ENCODE peak calls at places on chromosomes 5 and 9, in four cellular contexts. One of them, this sample, is unnamed.

GRCh38 chr5:170985486-170985885 is 123.7 kb downstream of the RANBP17 start:
- DNase-seq in CD4-positive, alpha-beta memory T cell: no peak
- DNase-seq in endothelial cell: no peak
- DNase-seq in naive thymus-derived CD8-positive, alpha-beta T cell: no peak
- DNase-seq in this sample: no peak

GRCh38 chr5:124438390-124439380 is 307.8 kb downstream of the ZNF608 start:
- DNase-seq in CD4-positive, alpha-beta memory T cell: no peak
- DNase-seq in endothelial cell: peak
- DNase-seq in naive thymus-derived CD8-positive, alpha-beta T cell: no peak
- DNase-seq in this sample: no peak

GRCh38 chr5:142385194-142385593 is 60.4 kb upstream of the SPRY4 start:
- DNase-seq in CD4-positive, alpha-beta memory T cell: no peak
- DNase-seq in naive thymus-derived CD8-positive, alpha-beta T cell: no peak
- DNase-seq in endothelial cell: no peak
- DNase-seq in this sample: no peak

GRCh38 chr9:14782652-14783051 is 60.1 kb upstream of the CER1 start:
- DNase-seq in endothelial cell: no peak
- DNase-seq in CD4-positive, alpha-beta memory T cell: no peak
- DNase-seq in naive thymus-derived CD8-positive, alpha-beta T cell: no peak
- DNase-seq in this sample: peak

GRCh38 chr5:6765612-6766525 is 52.6 kb downstream of the TENT4A start:
- DNase-seq in naive thymus-derived CD8-positive, alpha-beta T cell: peak
- DNase-seq in CD4-positive, alpha-beta memory T cell: peak
- DNase-seq in endothelial cell: peak
- DNase-seq in this sample: peak

GRCh38 chr5:136103118-136103517 is 29.5 kb upstream of the SMAD5 start:
- DNase-seq in naive thymus-derived CD8-positive, alpha-beta T cell: no peak
- DNase-seq in CD4-positive, alpha-beta memory T cell: no peak
- DNase-seq in endothelial cell: no peak
- DNase-seq in this sample: no peak

GRCh38 chr9:134532084-134532483 is 109.5 kb upstream of the COL5A1 start:
- DNase-seq in endothelial cell: no peak
- DNase-seq in naive thymus-derived CD8-positive, alpha-beta T cell: no peak
- DNase-seq in CD4-positive, alpha-beta memory T cell: no peak
- DNase-seq in this sample: no peak

GRCh38 chr5:158727771-158728311 is 371.9 kb downstream of the EBF1 start:
- DNase-seq in naive thymus-derived CD8-positive, alpha-beta T cell: no peak
- DNase-seq in endothelial cell: peak
- DNase-seq in CD4-positive, alpha-beta memory T cell: no peak
- DNase-seq in this sample: no peak

GRCh38 chr5:138961711-138962110 is 86.6 kb upstream of the LRRTM2 start:
- DNase-seq in endothelial cell: no peak
- DNase-seq in naive thymus-derived CD8-positive, alpha-beta T cell: no peak
- DNase-seq in CD4-positive, alpha-beta memory T cell: no peak
- DNase-seq in this sample: no peak

GRCh38 chr9:108889649-108890067 is 27.6 kb downstream of the ACTL7A start:
- DNase-seq in CD4-positive, alpha-beta memory T cell: no peak
- DNase-seq in endothelial cell: no peak
- DNase-seq in naive thymus-derived CD8-positive, alpha-beta T cell: no peak
- DNase-seq in this sample: peak

GRCh38 chr5:177471610-177472356 is 1.7 kb downstream of the DBN1 start:
- DNase-seq in CD4-positive, alpha-beta memory T cell: no peak
- DNase-seq in naive thymus-derived CD8-positive, alpha-beta T cell: no peak
- DNase-seq in endothelial cell: no peak
- DNase-seq in this sample: no peak

GRCh38 chr5:138610468-138611294 is 35.5 kb upstream of the HSPA9 start:
- DNase-seq in CD4-positive, alpha-beta memory T cell: no peak
- DNase-seq in naive thymus-derived CD8-positive, alpha-beta T cell: no peak
- DNase-seq in endothelial cell: peak
- DNase-seq in this sample: peak

GRCh38 chr9:132997591-132997990 is 19.1 kb downstream of the GFI1B start:
- DNase-seq in endothelial cell: no peak
- DNase-seq in naive thymus-derived CD8-positive, alpha-beta T cell: no peak
- DNase-seq in CD4-positive, alpha-beta memory T cell: no peak
- DNase-seq in this sample: no peak

GRCh38 chr9:14215614-14216013 is 98.3 kb downstream of the NFIB start:
- DNase-seq in CD4-positive, alpha-beta memory T cell: no peak
- DNase-seq in naive thymus-derived CD8-positive, alpha-beta T cell: no peak
- DNase-seq in endothelial cell: no peak
- DNase-seq in this sample: no peak

GRCh38 chr5:171979606-171980005 is 26.8 kb downstream of the FBXW11 start:
- DNase-seq in CD4-positive, alpha-beta memory T cell: no peak
- DNase-seq in endothelial cell: no peak
- DNase-seq in naive thymus-derived CD8-positive, alpha-beta T cell: no peak
- DNase-seq in this sample: no peak

GRCh38 chr5:41794478-41794877 is 75.7 kb downstream of the OXCT1 start:
- DNase-seq in endothelial cell: no peak
- DNase-seq in naive thymus-derived CD8-positive, alpha-beta T cell: no peak
- DNase-seq in CD4-positive, alpha-beta memory T cell: no peak
- DNase-seq in this sample: no peak

GRCh38 chr5:10352404-10353240 is 873 bp upstream of the MARCHF6 start:
- DNase-seq in naive thymus-derived CD8-positive, alpha-beta T cell: no peak
- DNase-seq in endothelial cell: peak
- DNase-seq in CD4-positive, alpha-beta memory T cell: no peak
- DNase-seq in this sample: peak

GRCh38 chr9:8718121-8718725 is 918.6 kb upstream of the DMAC1 start:
- DNase-seq in naive thymus-derived CD8-positive, alpha-beta T cell: no peak
- DNase-seq in endothelial cell: no peak
- DNase-seq in CD4-positive, alpha-beta memory T cell: no peak
- DNase-seq in this sample: no peak

GRCh38 chr9:114005371-114006154 is 72.5 kb downstream of the AMBP start:
- DNase-seq in endothelial cell: peak
- DNase-seq in naive thymus-derived CD8-positive, alpha-beta T cell: no peak
- DNase-seq in CD4-positive, alpha-beta memory T cell: no peak
- DNase-seq in this sample: no peak

GRCh38 chr5:149799119-149799623 is 69.1 kb downstream of the PPARGC1B start:
- DNase-seq in CD4-positive, alpha-beta memory T cell: no peak
- DNase-seq in endothelial cell: no peak
- DNase-seq in naive thymus-derived CD8-positive, alpha-beta T cell: no peak
- DNase-seq in this sample: no peak

GRCh38 chr9:20358201-20358600 is 264.1 kb downstream of the MLLT3 start:
- DNase-seq in CD4-positive, alpha-beta memory T cell: no peak
- DNase-seq in naive thymus-derived CD8-positive, alpha-beta T cell: no peak
- DNase-seq in endothelial cell: no peak
- DNase-seq in this sample: peak

GRCh38 chr9:129306318-129306973 is 128.4 kb upstream of the IER5L start:
- DNase-seq in CD4-positive, alpha-beta memory T cell: no peak
- DNase-seq in endothelial cell: no peak
- DNase-seq in naive thymus-derived CD8-positive, alpha-beta T cell: no peak
- DNase-seq in this sample: no peak

GRCh38 chr9:138024131-138024530 is 146.5 kb downstream of the CACNA1B start:
- DNase-seq in naive thymus-derived CD8-positive, alpha-beta T cell: no peak
- DNase-seq in CD4-positive, alpha-beta memory T cell: no peak
- DNase-seq in endothelial cell: no peak
- DNase-seq in this sample: no peak

GRCh38 chr9:72462340-72462739 is 59.1 kb upstream of the TMC1 start:
- DNase-seq in CD4-positive, alpha-beta memory T cell: no peak
- DNase-seq in naive thymus-derived CD8-positive, alpha-beta T cell: no peak
- DNase-seq in endothelial cell: no peak
- DNase-seq in this sample: no peak

GRCh38 chr5:144944936-144945335 is 774.3 kb downstream of the KCTD16 start:
- DNase-seq in endothelial cell: no peak
- DNase-seq in naive thymus-derived CD8-positive, alpha-beta T cell: no peak
- DNase-seq in CD4-positive, alpha-beta memory T cell: no peak
- DNase-seq in this sample: no peak

GRCh38 chr5:32254987-32255900 is 57.5 kb downstream of the MTMR12 start:
- DNase-seq in naive thymus-derived CD8-positive, alpha-beta T cell: no peak
- DNase-seq in CD4-positive, alpha-beta memory T cell: no peak
- DNase-seq in endothelial cell: no peak
- DNase-seq in this sample: no peak

GRCh38 chr5:80250801-80251200 is 5.0 kb downstream of the SERINC5 start:
- DNase-seq in naive thymus-derived CD8-positive, alpha-beta T cell: no peak
- DNase-seq in CD4-positive, alpha-beta memory T cell: no peak
- DNase-seq in endothelial cell: no peak
- DNase-seq in this sample: no peak

GRCh38 chr5:66828046-66828550 is 231.9 kb downstream of the MAST4 start:
- DNase-seq in naive thymus-derived CD8-positive, alpha-beta T cell: no peak
- DNase-seq in endothelial cell: no peak
- DNase-seq in CD4-positive, alpha-beta memory T cell: no peak
- DNase-seq in this sample: no peak

GRCh38 chr9:126223798-126224531 is 102.7 kb upstream of the MVB12B start:
- DNase-seq in endothelial cell: no peak
- DNase-seq in naive thymus-derived CD8-positive, alpha-beta T cell: no peak
- DNase-seq in CD4-positive, alpha-beta memory T cell: no peak
- DNase-seq in this sample: no peak

GRCh38 chr9:86925686-86926085 is 21.6 kb downstream of the GAS1 start:
- DNase-seq in naive thymus-derived CD8-positive, alpha-beta T cell: no peak
- DNase-seq in endothelial cell: no peak
- DNase-seq in CD4-positive, alpha-beta memory T cell: no peak
- DNase-seq in this sample: no peak

GRCh38 chr5:173188280-173188679 is 43.9 kb downstream of the BNIP1 start:
- DNase-seq in CD4-positive, alpha-beta memory T cell: no peak
- DNase-seq in naive thymus-derived CD8-positive, alpha-beta T cell: no peak
- DNase-seq in endothelial cell: no peak
- DNase-seq in this sample: no peak

GRCh38 chr5:42617411-42617810 is 139.2 kb upstream of the CCDC152 start:
- DNase-seq in naive thymus-derived CD8-positive, alpha-beta T cell: no peak
- DNase-seq in CD4-positive, alpha-beta memory T cell: no peak
- DNase-seq in endothelial cell: no peak
- DNase-seq in this sample: no peak

GRCh38 chr5:180717989-180718388 is 21.9 kb downstream of the OR2Y1 start:
- DNase-seq in naive thymus-derived CD8-positive, alpha-beta T cell: no peak
- DNase-seq in CD4-positive, alpha-beta memory T cell: no peak
- DNase-seq in endothelial cell: no peak
- DNase-seq in this sample: no peak

GRCh38 chr5:172879434-172879828 is 45.4 kb downstream of the ERGIC1 start:
- DNase-seq in naive thymus-derived CD8-positive, alpha-beta T cell: no peak
- DNase-seq in CD4-positive, alpha-beta memory T cell: no peak
- DNase-seq in endothelial cell: no peak
- DNase-seq in this sample: no peak

GRCh38 chr5:30572279-30572678 is 621.2 kb upstream of the CDH6 start:
- DNase-seq in endothelial cell: no peak
- DNase-seq in naive thymus-derived CD8-positive, alpha-beta T cell: no peak
- DNase-seq in CD4-positive, alpha-beta memory T cell: no peak
- DNase-seq in this sample: no peak

GRCh38 chr5:128290152-128290858 is 206.7 kb downstream of the SLC12A2 start:
- DNase-seq in naive thymus-derived CD8-positive, alpha-beta T cell: no peak
- DNase-seq in CD4-positive, alpha-beta memory T cell: no peak
- DNase-seq in endothelial cell: no peak
- DNase-seq in this sample: no peak